ENCODE peak calls at places on chromosomes 5 and 9, in six cellular contexts. One of them, this sample, is unnamed.

GRCh38 chr5:77390222-77390621 is 101.9 kb downstream of the WDR41 start:
- DNase-seq in dorsolateral prefrontal cortex: no peak
- DNase-seq in choroid plexus epithelial cell: no peak
- DNase-seq in hepatocyte: no peak
- DNase-seq in OCI-LY7: no peak
- DNase-seq in astrocyte of the spinal cord: no peak
- DNase-seq in this sample: no peak

GRCh38 chr5:149831492-149831891 is 101.4 kb downstream of the PPARGC1B start:
- DNase-seq in dorsolateral prefrontal cortex: no peak
- DNase-seq in astrocyte of the spinal cord: peak; percentile 22
- DNase-seq in hepatocyte: peak; percentile 34
- DNase-seq in choroid plexus epithelial cell: peak; percentile 28
- DNase-seq in OCI-LY7: no peak
- DNase-seq in this sample: peak; percentile 39

GRCh38 chr5:32707394-32707997 is 3.6 kb upstream of the NPR3 start:
- DNase-seq in OCI-LY7: peak; percentile 36
- DNase-seq in dorsolateral prefrontal cortex: no peak
- DNase-seq in astrocyte of the spinal cord: peak; percentile 60
- DNase-seq in hepatocyte: peak; percentile 40
- DNase-seq in choroid plexus epithelial cell: peak; percentile 67
- DNase-seq in this sample: peak; percentile 58

GRCh38 chr5:1003296-1003937 is 5.2 kb upstream of the NKD2 start:
- DNase-seq in OCI-LY7: no peak
- DNase-seq in choroid plexus epithelial cell: peak; percentile 12
- DNase-seq in astrocyte of the spinal cord: no peak
- DNase-seq in dorsolateral prefrontal cortex: peak; percentile 40
- DNase-seq in hepatocyte: peak; percentile 65
- DNase-seq in this sample: no peak

GRCh38 chr9:91059713-91060112 is 258.1 kb downstream of the SYK start:
- DNase-seq in astrocyte of the spinal cord: peak; percentile 18
- DNase-seq in hepatocyte: no peak
- DNase-seq in choroid plexus epithelial cell: no peak
- DNase-seq in OCI-LY7: no peak
- DNase-seq in dorsolateral prefrontal cortex: no peak
- DNase-seq in this sample: no peak

GRCh38 chr5:31511305-31511704 is 20.6 kb downstream of the DROSHA start:
- DNase-seq in choroid plexus epithelial cell: no peak
- DNase-seq in dorsolateral prefrontal cortex: no peak
- DNase-seq in astrocyte of the spinal cord: no peak
- DNase-seq in hepatocyte: no peak
- DNase-seq in OCI-LY7: no peak
- DNase-seq in this sample: no peak

GRCh38 chr9:129561594-129562281 is 59.2 kb downstream of the C9orf50 start:
- DNase-seq in astrocyte of the spinal cord: peak; percentile 33
- DNase-seq in hepatocyte: no peak
- DNase-seq in OCI-LY7: no peak
- DNase-seq in choroid plexus epithelial cell: peak; percentile 52
- DNase-seq in dorsolateral prefrontal cortex: no peak
- DNase-seq in this sample: no peak

GRCh38 chr9:36566813-36567217 is 5.9 kb upstream of the MELK start:
- DNase-seq in OCI-LY7: no peak
- DNase-seq in astrocyte of the spinal cord: peak; percentile 44
- DNase-seq in hepatocyte: no peak
- DNase-seq in dorsolateral prefrontal cortex: peak; percentile 79
- DNase-seq in choroid plexus epithelial cell: no peak
- DNase-seq in this sample: peak; percentile 23

GRCh38 chr9:8539681-8540197 is 740.2 kb upstream of the DMAC1 start:
- DNase-seq in astrocyte of the spinal cord: no peak
- DNase-seq in hepatocyte: no peak
- DNase-seq in choroid plexus epithelial cell: no peak
- DNase-seq in OCI-LY7: no peak
- DNase-seq in dorsolateral prefrontal cortex: no peak
- DNase-seq in this sample: no peak

GRCh38 chr5:144201578-144201977 is 30.9 kb downstream of the KCTD16 start:
- DNase-seq in choroid plexus epithelial cell: no peak
- DNase-seq in OCI-LY7: no peak
- DNase-seq in dorsolateral prefrontal cortex: no peak
- DNase-seq in hepatocyte: no peak
- DNase-seq in astrocyte of the spinal cord: no peak
- DNase-seq in this sample: no peak

GRCh38 chr9:33164138-33164809 is 2.9 kb downstream of the B4GALT1 start:
- DNase-seq in choroid plexus epithelial cell: peak; percentile 35
- DNase-seq in OCI-LY7: peak; percentile 40
- DNase-seq in astrocyte of the spinal cord: no peak
- DNase-seq in hepatocyte: no peak
- DNase-seq in dorsolateral prefrontal cortex: no peak
- DNase-seq in this sample: no peak

GRCh38 chr5:1127991-1128785 is 16.3 kb upstream of the SLC12A7 start:
- DNase-seq in choroid plexus epithelial cell: no peak
- DNase-seq in OCI-LY7: no peak
- DNase-seq in hepatocyte: no peak
- DNase-seq in astrocyte of the spinal cord: no peak
- DNase-seq in dorsolateral prefrontal cortex: no peak
- DNase-seq in this sample: peak; percentile 20

GRCh38 chr5:1865948-1866347 is 16.8 kb downstream of the IRX4 start:
- DNase-seq in OCI-LY7: no peak
- DNase-seq in choroid plexus epithelial cell: no peak
- DNase-seq in hepatocyte: no peak
- DNase-seq in dorsolateral prefrontal cortex: no peak
- DNase-seq in astrocyte of the spinal cord: no peak
- DNase-seq in this sample: no peak

GRCh38 chr5:74763504-74763903 is 3.4 kb downstream of the GFM2 start:
- DNase-seq in dorsolateral prefrontal cortex: no peak
- DNase-seq in hepatocyte: no peak
- DNase-seq in astrocyte of the spinal cord: no peak
- DNase-seq in OCI-LY7: no peak
- DNase-seq in choroid plexus epithelial cell: peak; percentile 4
- DNase-seq in this sample: no peak

GRCh38 chr9:136855461-136856077 is 3.4 kb downstream of the MAMDC4 start:
- DNase-seq in dorsolateral prefrontal cortex: no peak
- DNase-seq in astrocyte of the spinal cord: no peak
- DNase-seq in OCI-LY7: no peak
- DNase-seq in hepatocyte: no peak
- DNase-seq in choroid plexus epithelial cell: no peak
- DNase-seq in this sample: no peak
- H3K4me3 ChIP-seq in dorsolateral prefrontal cortex: no peak overlapping the region
- H3K4me3 ChIP-seq in astrocyte of the spinal cord: no peak overlapping the region
- H3K4me3 ChIP-seq in OCI-LY7: no peak overlapping the region
- H3K4me3 ChIP-seq in hepatocyte: no peak overlapping the region
- H3K4me3 ChIP-seq in choroid plexus epithelial cell: no peak overlapping the region
- H3K4me3 ChIP-seq in this sample: no peak overlapping the region

GRCh38 chr9:88534456-88535225 is at the start of gene NXNL2:
- DNase-seq in hepatocyte: peak; percentile 94
- DNase-seq in choroid plexus epithelial cell: peak; percentile 91
- DNase-seq in astrocyte of the spinal cord: peak; percentile 83
- DNase-seq in OCI-LY7: no peak
- DNase-seq in dorsolateral prefrontal cortex: no peak
- DNase-seq in this sample: peak; percentile 83

GRCh38 chr9:88535932-88536324 is 950 bp downstream of the NXNL2 start:
- DNase-seq in hepatocyte: no peak
- DNase-seq in astrocyte of the spinal cord: no peak
- DNase-seq in OCI-LY7: no peak
- DNase-seq in choroid plexus epithelial cell: no peak
- DNase-seq in dorsolateral prefrontal cortex: no peak
- DNase-seq in this sample: no peak

GRCh38 chr9:88533951-88534455 is 975 bp upstream of the NXNL2 start:
- DNase-seq in choroid plexus epithelial cell: peak; percentile 45
- DNase-seq in astrocyte of the spinal cord: peak; percentile 66
- DNase-seq in hepatocyte: peak; percentile 73
- DNase-seq in OCI-LY7: no peak
- DNase-seq in dorsolateral prefrontal cortex: no peak
- DNase-seq in this sample: no peak

GRCh38 chr9:88536951-88537742 is 2.2 kb downstream of the NXNL2 start:
- DNase-seq in hepatocyte: no peak
- DNase-seq in OCI-LY7: no peak
- DNase-seq in astrocyte of the spinal cord: no peak
- DNase-seq in choroid plexus epithelial cell: no peak
- DNase-seq in dorsolateral prefrontal cortex: no peak
- DNase-seq in this sample: no peak

GRCh38 chr9:88535226-88535931 is 401 bp downstream of the NXNL2 start:
- DNase-seq in choroid plexus epithelial cell: no peak
- DNase-seq in OCI-LY7: no peak
- DNase-seq in astrocyte of the spinal cord: no peak
- DNase-seq in hepatocyte: peak; percentile 66
- DNase-seq in dorsolateral prefrontal cortex: no peak
- DNase-seq in this sample: no peak
- TF ChIP-seq CTCF in choroid plexus epithelial cell: peak; percentile 3
- TF ChIP-seq CTCF in OCI-LY7: no peak
- TF ChIP-seq CTCF in astrocyte of the spinal cord: no peak
- TF ChIP-seq CTCF in hepatocyte: peak; percentile 15
- TF ChIP-seq CTCF in dorsolateral prefrontal cortex: no peak
- TF ChIP-seq CTCF in this sample: no peak

DNA sequence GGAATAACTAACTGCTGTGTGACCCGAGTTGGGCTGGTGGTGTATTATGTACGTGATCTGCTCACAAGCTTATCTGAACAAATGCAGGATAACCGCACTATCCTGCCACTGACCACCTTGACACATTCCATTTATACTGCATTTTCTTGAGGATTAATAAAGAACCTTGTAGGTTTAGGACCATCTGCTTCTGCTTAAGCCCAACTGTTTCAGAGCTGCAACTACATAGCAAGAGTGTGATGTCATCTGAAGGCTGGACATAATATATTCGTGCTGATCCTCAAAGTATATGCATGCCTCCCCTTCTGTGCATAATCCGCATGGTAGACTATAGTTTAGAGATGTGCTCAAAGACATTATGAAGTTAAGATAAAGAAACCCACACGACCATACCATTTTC is 435.9 kb downstream of the BNC2 start:
- DNase-seq in choroid plexus epithelial cell: peak; percentile 52
- DNase-seq in dorsolateral prefrontal cortex: no peak
- DNase-seq in hepatocyte: no peak
- DNase-seq in astrocyte of the spinal cord: peak; percentile 62
- DNase-seq in OCI-LY7: no peak
- DNase-seq in this sample: peak; percentile 25
- H3K4me3 ChIP-seq in choroid plexus epithelial cell: no peak overlapping the region
- H3K4me3 ChIP-seq in dorsolateral prefrontal cortex: no peak overlapping the region
- H3K4me3 ChIP-seq in hepatocyte: no peak overlapping the region
- H3K4me3 ChIP-seq in astrocyte of the spinal cord: no peak overlapping the region
- H3K4me3 ChIP-seq in OCI-LY7: no peak overlapping the region
- H3K4me3 ChIP-seq in this sample: no peak overlapping the region

GRCh38 chr5:167570431-167570830 is 721.0 kb upstream of the WWC1 start:
- DNase-seq in astrocyte of the spinal cord: no peak
- DNase-seq in choroid plexus epithelial cell: no peak
- DNase-seq in dorsolateral prefrontal cortex: no peak
- DNase-seq in OCI-LY7: no peak
- DNase-seq in hepatocyte: no peak
- DNase-seq in this sample: no peak

GRCh38 chr5:167561796-167562195 is 729.6 kb upstream of the WWC1 start:
- DNase-seq in hepatocyte: no peak
- DNase-seq in choroid plexus epithelial cell: no peak
- DNase-seq in dorsolateral prefrontal cortex: no peak
- DNase-seq in OCI-LY7: no peak
- DNase-seq in astrocyte of the spinal cord: no peak
- DNase-seq in this sample: no peak

GRCh38 chr5:167565555-167565954 is 725.9 kb upstream of the WWC1 start:
- DNase-seq in choroid plexus epithelial cell: peak; percentile 61
- DNase-seq in dorsolateral prefrontal cortex: no peak
- DNase-seq in OCI-LY7: no peak
- DNase-seq in hepatocyte: peak; percentile 9
- DNase-seq in astrocyte of the spinal cord: peak; percentile 39
- DNase-seq in this sample: peak; percentile 49
- TF ChIP-seq CTCF in choroid plexus epithelial cell: peak; percentile 46
- TF ChIP-seq CTCF in dorsolateral prefrontal cortex: no peak
- TF ChIP-seq CTCF in OCI-LY7: peak; percentile 44
- TF ChIP-seq CTCF in hepatocyte: peak; percentile 44
- TF ChIP-seq CTCF in astrocyte of the spinal cord: peak; percentile 45
- TF ChIP-seq CTCF in this sample: peak; percentile 44

GRCh38 chr9:5441043-5441442 is 3.3 kb upstream of the PLGRKT start:
- DNase-seq in dorsolateral prefrontal cortex: no peak
- DNase-seq in hepatocyte: no peak
- DNase-seq in choroid plexus epithelial cell: peak; percentile 75
- DNase-seq in OCI-LY7: no peak
- DNase-seq in astrocyte of the spinal cord: peak; percentile 55
- DNase-seq in this sample: peak; percentile 45
- H3K4me3 ChIP-seq in dorsolateral prefrontal cortex: no peak overlapping the region
- H3K4me3 ChIP-seq in hepatocyte: no peak overlapping the region
- H3K4me3 ChIP-seq in choroid plexus epithelial cell: no peak overlapping the region
- H3K4me3 ChIP-seq in OCI-LY7: no peak overlapping the region
- H3K4me3 ChIP-seq in astrocyte of the spinal cord: no peak overlapping the region
- H3K4me3 ChIP-seq in this sample: no peak overlapping the region

GRCh38 chr5:133225671-133226152 is 173.9 kb downstream of the HSPA4 start:
- DNase-seq in astrocyte of the spinal cord: peak; percentile 67
- DNase-seq in hepatocyte: peak; percentile 62
- DNase-seq in dorsolateral prefrontal cortex: no peak
- DNase-seq in choroid plexus epithelial cell: no peak
- DNase-seq in OCI-LY7: no peak
- DNase-seq in this sample: no peak

GRCh38 chr5:133226186-133226585 is 174.4 kb downstream of the HSPA4 start:
- DNase-seq in dorsolateral prefrontal cortex: no peak
- DNase-seq in hepatocyte: no peak
- DNase-seq in choroid plexus epithelial cell: no peak
- DNase-seq in OCI-LY7: no peak
- DNase-seq in astrocyte of the spinal cord: no peak
- DNase-seq in this sample: no peak

GRCh38 chr5:133227897-133228296 is 176.1 kb downstream of the HSPA4 start:
- DNase-seq in dorsolateral prefrontal cortex: no peak
- DNase-seq in choroid plexus epithelial cell: no peak
- DNase-seq in hepatocyte: no peak
- DNase-seq in OCI-LY7: no peak
- DNase-seq in astrocyte of the spinal cord: no peak
- DNase-seq in this sample: no peak

GRCh38 chr5:133228316-133228715 is 176.5 kb downstream of the HSPA4 start:
- DNase-seq in choroid plexus epithelial cell: no peak
- DNase-seq in dorsolateral prefrontal cortex: no peak
- DNase-seq in astrocyte of the spinal cord: no peak
- DNase-seq in hepatocyte: no peak
- DNase-seq in OCI-LY7: no peak
- DNase-seq in this sample: no peak

DNA sequence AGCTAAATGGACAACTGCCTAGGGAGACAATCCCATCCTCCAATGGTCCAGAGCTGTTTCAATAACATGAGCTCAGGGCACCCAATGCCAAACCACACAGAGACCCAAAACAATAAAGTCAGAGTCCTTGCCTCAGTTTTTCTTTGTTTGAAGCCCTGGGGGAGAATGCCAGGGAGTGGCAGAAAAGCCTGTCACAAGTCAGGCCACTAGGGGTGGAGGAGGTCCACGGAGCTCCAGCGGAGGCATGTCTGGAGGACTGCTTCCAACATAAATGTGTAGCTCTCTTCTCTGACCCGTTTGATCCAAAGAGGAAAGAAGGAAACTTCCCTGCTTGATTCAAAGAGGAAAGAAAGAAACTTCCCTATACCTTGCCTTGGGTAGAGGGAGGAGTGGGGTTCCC is 175.3 kb downstream of the HSPA4 start:
- DNase-seq in dorsolateral prefrontal cortex: no peak
- DNase-seq in astrocyte of the spinal cord: no peak
- DNase-seq in OCI-LY7: no peak
- DNase-seq in choroid plexus epithelial cell: no peak
- DNase-seq in hepatocyte: no peak
- DNase-seq in this sample: no peak
- TF ChIP-seq CTCF in dorsolateral prefrontal cortex: no peak
- TF ChIP-seq CTCF in astrocyte of the spinal cord: no peak
- TF ChIP-seq CTCF in OCI-LY7: no peak
- TF ChIP-seq CTCF in choroid plexus epithelial cell: no peak
- TF ChIP-seq CTCF in hepatocyte: no peak
- TF ChIP-seq CTCF in this sample: no peak

GRCh38 chr5:132495063-132495671 is 4.6 kb upstream of the IRF1 start:
- DNase-seq in hepatocyte: peak; percentile 3
- DNase-seq in dorsolateral prefrontal cortex: no peak
- DNase-seq in OCI-LY7: no peak
- DNase-seq in astrocyte of the spinal cord: no peak
- DNase-seq in choroid plexus epithelial cell: no peak
- DNase-seq in this sample: no peak
- H3K4me3 ChIP-seq in hepatocyte: peak overlapping the region; percentile 25
- H3K4me3 ChIP-seq in dorsolateral prefrontal cortex: peak overlapping the region; percentile 80
- H3K4me3 ChIP-seq in OCI-LY7: peak overlapping the region; percentile 78
- H3K4me3 ChIP-seq in astrocyte of the spinal cord: peak overlapping the region; percentile 51
- H3K4me3 ChIP-seq in choroid plexus epithelial cell: peak overlapping the region; percentile 67
- H3K4me3 ChIP-seq in this sample: peak overlapping the region; percentile 70